ENCODE peak calls at places on chromosomes 3 and 15, in ten cellular contexts. N is hepatocyte, R is GM23338, Q is left ventricle myocardium inferior, W is right lobe of liver, Z is IMR-90, L is heart right ventricle, C is GM23248, I is upper lobe of right lung, X is neural progenitor cell. H is an unnamed sample. For H3K4me1, the result is how much of the 10 kb centered on the place peaks cover.

GRCh38 chr15:81225161-81225671 is 28.5 kb downstream of the IL16 start:
- DNase-seq in C (peak), X (no peak), W (peak), Z (no peak), N (no peak), R (no peak), I (peak), Q (peak), L (peak), H (peak)

GRCh38 chr15:60006203-60006782 is 2.2 kb downstream of the FOXB1 start:
- DNase-seq in W (peak), I (peak), R (peak), Z (peak), L (no peak), N (peak), C (peak), X (peak), Q (no peak), H (no peak)

GRCh38 chr3:187000711-187001151 is 70.4 kb downstream of the ST6GAL1 start:
- DNase-seq in R (no peak), Q (no peak), X (no peak), C (no peak), W (no peak), L (no peak), Z (no peak), N (no peak), I (no peak), H (no peak)

GRCh38 chr3:157782236-157782635 is 279.0 kb upstream of the VEPH1 start:
- DNase-seq in W (no peak), C (peak), X (no peak), Z (peak), Q (no peak), L (no peak), R (no peak), I (no peak), N (no peak), H (no peak)

GRCh38 chr3:78974181-78974770 is 793.5 kb downstream of the ROBO1 start:
- DNase-seq in X (no peak), Z (peak), N (no peak), L (no peak), W (no peak), Q (no peak), C (peak), R (no peak), I (no peak), H (no peak)

GRCh38 chr3:127263586-127264231 is 24.1 kb downstream of the PRR20G start:
- DNase-seq in Z (no peak), R (no peak), I (no peak), W (no peak), C (no peak), X (no peak), N (no peak), Q (no peak), L (no peak), H (no peak)

GRCh38 chr3:37853691-37854413 is 7.8 kb upstream of the CTDSPL start:
- DNase-seq in L (no peak), I (no peak), N (no peak), Q (no peak), Z (no peak), R (no peak), C (no peak), W (no peak), X (no peak), H (no peak)

GRCh38 chr15:29821416-29822099 is 710 bp downstream of the TJP1 start:
- DNase-seq in C (peak), I (peak), N (peak), L (peak), Z (peak), Q (peak), R (peak), X (peak), W (peak), H (peak)

GRCh38 chr3:174342941-174343431 is 516.1 kb upstream of the NAALADL2 start:
- DNase-seq in C (peak), X (no peak), Q (no peak), R (no peak), Z (peak), W (no peak), N (no peak), I (no peak), L (no peak), H (no peak)

GRCh38 chr3:126287171-126287535 is 70.1 kb downstream of the KLF15 start:
- DNase-seq in X (no peak), L (no peak), R (no peak), W (no peak), Q (no peak), Z (no peak), C (no peak), N (no peak), I (no peak), H (no peak)

GRCh38 chr3:194109192-194109863 is 26.6 kb upstream of the HES1 start:
- DNase-seq in L (no peak), I (no peak), W (no peak), C (no peak), N (no peak), X (no peak), R (no peak), Q (no peak), Z (no peak), H (no peak)

GRCh38 chr3:21954709-21955108 is 203.7 kb upstream of the ZNF385D start:
- DNase-seq in W (no peak), X (no peak), Z (peak), C (peak), L (no peak), Q (no peak), N (no peak), I (no peak), R (no peak), H (no peak)

GRCh38 chr3:188571531-188572115 is 417.7 kb downstream of the LPP start:
- DNase-seq in Q (no peak), Z (no peak), I (no peak), W (no peak), X (no peak), N (no peak), C (no peak), R (no peak), L (no peak), H (no peak)

GRCh38 chr3:189975376-189975990 is 145.2 kb downstream of the P3H2 start:
- DNase-seq in I (no peak), C (peak), L (no peak), W (no peak), R (no peak), X (no peak), Z (peak), Q (peak), N (no peak), H (no peak)

GRCh38 chr3:52046186-52046913 is 10.0 kb downstream of the DUSP7 start:
- DNase-seq in N (peak), L (no peak), W (no peak), Q (no peak), C (peak), Z (peak), X (no peak), R (no peak), I (no peak), H (no peak)

GRCh38 chr15:31464216-31465082 is 137.8 kb downstream of the KLF13 start:
- DNase-seq in Z (no peak), Q (no peak), C (no peak), L (no peak), X (no peak), N (no peak), I (peak), R (no peak), W (no peak), H (no peak)

GRCh38 chr15:91200101-91200754 is 100.2 kb downstream of the SV2B start:
- DNase-seq in X (no peak), R (no peak), Q (no peak), N (no peak), C (no peak), W (no peak), I (no peak), L (no peak), Z (no peak), H (no peak)

GRCh38 chr3:111326144-111326995 is 215.6 kb upstream of the CD96 start:
- DNase-seq in I (no peak), Z (peak), N (no peak), L (no peak), Q (no peak), R (no peak), X (no peak), W (no peak), C (peak), H (no peak)

GRCh38 chr3:48560648-48561018 is 2.9 kb downstream of the UCN2 start:
- DNase-seq in N (no peak), C (no peak), L (peak), R (no peak), X (no peak), I (no peak), W (no peak), Z (no peak), Q (peak), H (no peak)

GRCh38 chr15:61038910-61039309 is 190.2 kb downstream of the RORA start:
- DNase-seq in Q (no peak), Z (no peak), I (no peak), R (no peak), W (no peak), N (no peak), L (no peak), C (no peak), X (no peak), H (peak)

GRCh38 chr3:166608132-166608531 is 770.9 kb upstream of the BCHE start:
- DNase-seq in C (no peak), Q (no peak), Z (no peak), N (no peak), I (no peak), W (no peak), R (no peak), L (no peak), X (no peak), H (no peak)

GRCh38 chr3:52481819-52482521 is 13.2 kb upstream of the STAB1 start:
- DNase-seq in C (peak), N (no peak), Q (no peak), L (peak), W (peak), X (peak), Z (peak), I (peak), R (peak), H (no peak)

GRCh38 chr15:89018235-89018634 is 70.0 kb upstream of the ABHD2 start:
- DNase-seq in Z (no peak), Q (peak), W (no peak), X (no peak), R (no peak), I (peak), N (no peak), C (peak), L (peak), H (peak)

GRCh38 chr3:10391391-10391790 is 70.5 kb upstream of the SEC13 start:
- DNase-seq in Q (no peak), N (no peak), R (no peak), C (no peak), I (no peak), X (no peak), Z (no peak), L (no peak), W (no peak), H (no peak)

GRCh38 chr3:137035631-137036030 is 77.8 kb downstream of the IL20RB start:
- DNase-seq in L (no peak), Z (peak), W (no peak), C (peak), Q (no peak), I (no peak), R (peak), X (peak), N (peak), H (no peak)

GRCh38 chr3:134279466-134279865 is 28.8 kb upstream of the RYK start:
- DNase-seq in Z (no peak), W (no peak), X (no peak), R (no peak), C (no peak), I (no peak), N (no peak), L (no peak), Q (no peak), H (no peak)

GRCh38 chr3:44894485-44894884 is 20.1 kb downstream of the TGM4 start:
- DNase-seq in I (no peak), L (no peak), C (no peak), R (peak), N (no peak), Z (peak), X (no peak), Q (no peak), W (no peak), H (no peak)

GRCh38 chr3:36543276-36543997 is 163.1 kb downstream of the STAC start:
- DNase-seq in L (no peak), W (no peak), Z (no peak), N (no peak), X (no peak), Q (no peak), C (peak), R (no peak), I (no peak), H (no peak)

GRCh38 chr3:188510366-188510765 is 356.4 kb downstream of the LPP start:
- DNase-seq in R (no peak), W (no peak), N (peak), C (peak), L (no peak), I (no peak), X (no peak), Q (no peak), Z (peak), H (no peak)

GRCh38 chr15:69626095-69627066 is 173.8 kb downstream of the RPLP1 start:
- DNase-seq in I (no peak), W (no peak), C (no peak), X (no peak), Z (no peak), N (no peak), L (no peak), Q (no peak), R (no peak), H (no peak)

GRCh38 chr15:81385110-81386076 is 11.4 kb upstream of the TMC3 start:
- DNase-seq in Z (no peak), R (no peak), N (no peak), Q (no peak), L (no peak), I (no peak), C (no peak), X (no peak), W (peak), H (no peak)

GRCh38 chr15:62742409-62743171 is 300.0 kb upstream of the TPM1 start:
- DNase-seq in Z (peak), C (peak), Q (peak), R (peak), X (peak), N (peak), I (no peak), L (peak), W (peak), H (peak)

GRCh38 chr15:34241376-34242350 is 16.8 kb downstream of the EMC4 start:
- DNase-seq in R (peak), Z (peak), X (peak), W (no peak), Q (no peak), C (peak), N (peak), I (no peak), L (no peak), H (no peak)

GRCh38 chr3:124965413-124965812 is 30.9 kb upstream of the MUC13 start:
- DNase-seq in N (no peak), Z (peak), W (no peak), L (no peak), X (no peak), R (no peak), C (no peak), Q (no peak), I (no peak), H (no peak)

GRCh38 chr3:136984837-136985236 is 27.1 kb downstream of the IL20RB start:
- DNase-seq in N (peak), C (peak), Q (no peak), I (no peak), L (no peak), Z (peak), R (no peak), X (no peak), W (no peak), H (no peak)

DNA sequence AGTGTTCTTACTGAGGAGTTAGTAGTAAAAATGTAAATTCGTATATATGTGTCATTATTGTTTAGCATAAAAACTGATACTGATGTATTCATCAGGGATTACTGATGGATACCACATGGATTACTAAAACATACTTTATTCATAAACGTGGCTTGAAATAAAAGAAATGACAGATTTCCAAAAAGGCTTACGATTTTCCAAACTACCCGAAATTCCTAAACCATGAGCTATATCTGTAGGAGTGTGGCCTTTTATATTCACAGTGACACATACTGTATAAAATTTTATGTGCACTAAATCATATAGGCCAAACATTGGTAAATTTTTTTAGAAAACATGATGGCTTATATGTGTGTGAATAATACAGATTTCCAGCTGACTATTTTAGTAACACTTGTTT is 6.9 kb downstream of the TSC22D2 start:
- DNase-seq in L (no peak), R (no peak), N (no peak), W (no peak), X (no peak), Z (peak), C (peak), Q (no peak), I (no peak), H (no peak)
- H3K4me1 ChIP-seq in L (half or more), R (under half), N (under half), W (under half), X (under half), Z (under half), C (half or more), Q (half or more), I (under half), H (under half)

DNA sequence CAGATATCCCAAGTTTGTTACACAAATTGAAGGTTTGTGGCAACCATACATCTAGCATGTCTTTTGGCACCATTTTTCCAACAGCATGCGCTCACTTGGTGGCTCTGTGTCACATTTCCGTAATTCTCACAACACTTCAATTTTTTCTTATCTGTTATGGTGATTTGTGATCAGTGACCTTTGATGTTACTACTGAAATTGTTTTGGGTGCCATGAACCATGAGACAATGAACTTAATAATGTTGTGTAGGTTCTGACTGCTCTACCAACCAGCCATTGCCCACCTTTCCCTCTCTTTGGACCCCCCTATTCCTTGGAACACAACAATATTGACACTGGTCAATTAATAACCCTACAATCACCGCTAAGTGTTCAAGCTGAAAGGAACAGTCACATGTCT is 10.7 kb downstream of the PARL start:
- DNase-seq in L (no peak), W (no peak), Q (no peak), Z (no peak), N (no peak), R (no peak), C (no peak), X (no peak), I (no peak), H (no peak)
- H3K4me1 ChIP-seq in L (half or more), W (under half), Q (under half), Z (under half), N (under half), R (under half), C (under half), X (under half), I (under half), H (under half)

GRCh38 chr3:59248976-59249375 is 199.2 kb upstream of the CFAP20DC start:
- DNase-seq in R (no peak), Z (no peak), W (no peak), N (no peak), Q (no peak), X (peak), C (no peak), I (no peak), L (no peak), H (no peak)

GRCh38 chr3:59251899-59252298 is 202.1 kb upstream of the CFAP20DC start:
- DNase-seq in Z (peak), R (no peak), N (no peak), L (no peak), W (no peak), I (no peak), Q (no peak), C (no peak), X (no peak), H (no peak)

GRCh38 chr3:59253523-59253922 is 203.7 kb upstream of the CFAP20DC start:
- DNase-seq in Q (no peak), C (no peak), Z (no peak), I (no peak), X (no peak), W (no peak), L (no peak), R (no peak), N (no peak), H (no peak)

GRCh38 chr3:59247402-59247841 is 197.6 kb upstream of the CFAP20DC start:
- DNase-seq in R (no peak), Q (no peak), X (no peak), W (no peak), C (no peak), L (no peak), N (no peak), Z (peak), I (no peak), H (no peak)

DNA sequence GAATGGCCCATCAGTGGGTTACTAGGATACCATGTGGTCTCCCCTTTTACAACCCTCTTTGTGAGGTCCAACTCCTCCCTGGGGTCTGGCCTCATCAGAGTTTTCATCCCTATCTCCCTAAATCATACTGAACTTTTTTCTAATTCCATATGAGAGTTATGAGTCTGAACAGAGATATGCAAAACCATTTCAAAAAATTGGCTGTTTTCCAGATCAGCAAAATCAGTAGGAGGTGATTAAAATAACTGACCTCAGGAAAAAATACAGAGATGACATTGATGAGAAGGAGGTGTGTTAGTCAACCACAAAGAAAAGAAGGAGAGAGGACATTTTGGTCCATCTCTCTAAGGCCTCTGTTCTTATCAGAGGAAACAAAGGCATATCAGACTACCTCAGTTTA is 200.8 kb upstream of the CFAP20DC start:
- DNase-seq in R (no peak), N (no peak), I (no peak), C (no peak), Q (no peak), Z (no peak), L (no peak), W (no peak), X (no peak), H (no peak)
- H3K4me1 ChIP-seq in R (under half), N (under half), I (under half), C (under half), Q (under half), Z (under half), L (under half), W (under half), X (under half), H (under half)

GRCh38 chr15:78937132-78937739 is 7.6 kb downstream of the CTSH start:
- DNase-seq in X (no peak), Q (peak), L (peak), R (no peak), I (peak), W (no peak), C (no peak), Z (no peak), N (no peak), H (no peak)

GRCh38 chr15:78942741-78943140 is 2.1 kb downstream of the CTSH start:
- DNase-seq in L (no peak), Z (no peak), I (no peak), W (no peak), C (no peak), N (no peak), X (no peak), R (no peak), Q (no peak), H (no peak)

GRCh38 chr15:78943692-78944091 is 1.2 kb downstream of the CTSH start:
- DNase-seq in R (peak), Z (no peak), X (peak), W (no peak), Q (no peak), N (peak), I (no peak), L (no peak), C (no peak), H (no peak)

GRCh38 chr15:78934063-78935023 is 10.5 kb downstream of the CTSH start:
- DNase-seq in Q (no peak), Z (no peak), I (peak), L (no peak), X (no peak), C (peak), N (no peak), R (no peak), W (no peak), H (peak)

DNA sequence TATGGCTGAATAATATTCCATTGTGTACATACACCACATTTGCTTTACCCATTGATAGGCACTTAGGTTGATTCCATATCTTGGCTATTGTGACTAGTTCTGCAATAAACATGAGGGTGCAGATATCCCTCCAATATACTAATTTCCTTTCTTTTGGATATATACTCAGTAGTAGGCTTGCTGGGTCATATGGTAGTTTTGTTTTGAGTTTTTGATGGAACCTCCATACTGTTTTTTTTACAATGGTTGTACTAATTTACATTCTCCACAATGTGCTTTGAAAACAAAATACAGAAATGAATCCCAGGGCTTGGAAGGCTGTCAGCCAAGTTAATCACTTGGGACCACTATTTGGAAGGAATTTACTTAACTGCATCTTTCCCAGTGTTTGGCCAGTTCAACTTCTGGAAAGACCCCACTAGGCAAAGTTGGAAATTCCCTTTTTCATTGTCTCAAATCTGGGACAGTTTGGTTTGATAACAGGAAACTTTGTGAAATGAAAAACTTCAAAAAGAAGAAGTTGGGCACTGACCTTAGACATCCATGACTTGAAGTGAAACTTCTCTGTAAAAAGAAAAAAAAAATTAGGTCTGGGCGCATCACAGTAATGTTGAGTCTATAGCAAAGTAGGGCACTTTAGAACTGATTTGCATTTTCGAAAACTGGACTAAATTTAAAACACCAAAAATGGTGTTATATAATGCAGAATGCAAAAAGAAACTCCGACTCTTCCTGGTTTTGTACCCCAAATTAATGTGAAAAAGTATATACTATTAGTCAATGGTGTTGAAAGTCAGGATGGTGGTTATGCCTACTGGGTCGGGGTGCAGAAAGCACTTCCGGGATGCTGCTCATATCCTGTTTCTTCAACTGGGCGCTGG is 6.0 kb downstream of the CTSH start:
- DNase-seq in X (no peak), I (no peak), Z (no peak), N (no peak), Q (no peak), C (no peak), W (no peak), L (no peak), R (no peak), H (no peak)
- H3K4me1 ChIP-seq in X (under half), I (under half), Z (under half), N (under half), Q (half or more), C (under half), W (under half), L (half or more), R (under half), H (under half)

H was measured in tibial nerve.